ENCODE peak calls at places on chromosomes 7 and 10, in five cellular contexts. H is prostate gland, Z is neural progenitor cell, M is breast epithelium, J is left ventricle myocardium inferior. R is an unnamed sample. For H3K27me3, the result is how much of the 10 kb centered on the place peaks cover.

GRCh38 chr10:71923138-71923692 is 41.0 kb upstream of the CHST3 start:
- DNase-seq in H (no peak), Z (no peak), M (no peak), J (no peak), R (no peak)

GRCh38 chr7:92057375-92057774 is 76.9 kb downstream of the CYP51A1 start:
- DNase-seq in H (peak), Z (peak), M (no peak), J (no peak), R (no peak)

GRCh38 chr10:44422153-44422552 is 37.3 kb upstream of the CXCL12 start:
- DNase-seq in H (no peak), Z (no peak), M (no peak), J (no peak), R (no peak)

GRCh38 chr7:101870361-101871062 is 53.1 kb downstream of the CUX1 start:
- DNase-seq in H (peak), Z (peak), M (no peak), J (no peak), R (no peak)

GRCh38 chr10:1085258-1085657 is 29.1 kb downstream of the WDR37 start:
- DNase-seq in H (no peak), Z (no peak), M (no peak), J (no peak), R (no peak)

GRCh38 chr7:29207469-29207868 is 12.9 kb downstream of the CHN2 start:
- DNase-seq in H (no peak), Z (no peak), M (no peak), J (no peak), R (no peak)

GRCh38 chr10:131176907-131177306 is 134.6 kb downstream of the TCERG1L start:
- DNase-seq in H (no peak), Z (no peak), M (no peak), J (no peak), R (no peak)

GRCh38 chr7:24291271-24291670 is 7.3 kb downstream of the NPY start:
- DNase-seq in H (no peak), Z (no peak), M (no peak), J (no peak), R (no peak)

GRCh38 chr7:44378744-44379143 is 53.4 kb upstream of the CAMK2B start:
- DNase-seq in H (no peak), Z (no peak), M (no peak), J (no peak), R (no peak)

GRCh38 chr7:33836797-33837355 is 68.5 kb upstream of the BMPER start:
- DNase-seq in H (no peak), Z (no peak), M (no peak), J (no peak), R (no peak)
- TF ChIP-seq CTCF in H (no peak), Z (peak), M (no peak), J (no peak), R (no peak)

DNA sequence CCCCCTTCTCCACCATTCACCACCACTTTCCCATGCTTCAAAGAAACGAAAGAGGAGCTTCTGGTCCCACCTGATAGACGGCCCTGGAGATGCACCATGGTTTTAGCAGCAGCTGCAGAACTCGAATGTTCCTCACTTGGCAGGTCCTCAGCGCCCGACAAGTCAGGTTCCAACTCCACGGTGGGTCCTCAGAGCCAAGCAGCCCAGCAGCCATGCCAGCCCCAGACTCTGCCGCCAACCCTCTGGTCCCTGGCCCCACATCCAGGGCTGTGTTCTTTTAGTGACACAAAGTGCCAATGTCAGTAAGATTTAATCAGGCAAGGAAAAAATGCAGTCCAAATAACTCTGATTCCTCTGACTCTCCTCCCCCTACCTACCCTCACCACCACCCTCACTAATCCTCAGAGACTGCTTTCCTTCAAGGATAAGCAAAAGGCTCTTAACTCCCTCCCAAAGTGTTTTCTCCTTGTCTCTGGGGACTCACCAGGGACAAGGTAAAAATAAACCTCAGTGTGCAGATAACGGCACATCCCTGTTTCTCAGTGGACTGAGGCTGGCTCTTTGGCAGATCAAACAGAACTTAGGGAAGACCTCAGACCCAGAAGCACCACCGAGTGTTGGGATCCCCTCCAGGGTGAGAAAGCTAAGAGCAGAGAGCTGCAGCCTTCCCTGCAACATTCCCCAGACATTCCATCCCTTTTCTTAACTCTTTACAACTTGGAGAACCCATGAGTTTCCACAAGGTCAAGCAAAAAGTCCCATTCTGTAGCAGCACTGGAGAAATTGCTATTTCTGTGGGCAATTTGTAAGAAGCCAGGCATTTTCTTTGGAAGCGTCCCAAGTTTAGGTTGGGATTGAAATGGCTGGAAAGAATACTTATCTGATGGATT is 358.9 kb downstream of the FRMD4A start:
- DNase-seq in H (no peak), Z (no peak), M (no peak), J (no peak), R (no peak)
- H3K4me3 ChIP-seq in H (no peak), Z (no peak), M (peak), J (peak), R (no peak)

GRCh38 chr7:4097001-4097609 is 585.0 kb upstream of the FOXK1 start:
- DNase-seq in H (no peak), Z (no peak), M (no peak), J (no peak), R (no peak)

GRCh38 chr7:4100691-4101090 is 581.4 kb upstream of the FOXK1 start:
- DNase-seq in H (no peak), Z (no peak), M (no peak), J (no peak), R (no peak)

GRCh38 chr7:4099651-4100050 is 582.4 kb upstream of the FOXK1 start:
- DNase-seq in H (no peak), Z (no peak), M (no peak), J (no peak), R (no peak)

GRCh38 chr7:4102231-4102841 is 579.8 kb upstream of the FOXK1 start:
- DNase-seq in H (no peak), Z (no peak), M (no peak), J (no peak), R (no peak)

GRCh38 chr7:4100148-4100547 is 581.9 kb upstream of the FOXK1 start:
- DNase-seq in H (no peak), Z (no peak), M (no peak), J (no peak), R (no peak)
- H3K27me3 ChIP-seq in H (under half), Z (under half), M (under half), J (under half), R (under half)

DNA sequence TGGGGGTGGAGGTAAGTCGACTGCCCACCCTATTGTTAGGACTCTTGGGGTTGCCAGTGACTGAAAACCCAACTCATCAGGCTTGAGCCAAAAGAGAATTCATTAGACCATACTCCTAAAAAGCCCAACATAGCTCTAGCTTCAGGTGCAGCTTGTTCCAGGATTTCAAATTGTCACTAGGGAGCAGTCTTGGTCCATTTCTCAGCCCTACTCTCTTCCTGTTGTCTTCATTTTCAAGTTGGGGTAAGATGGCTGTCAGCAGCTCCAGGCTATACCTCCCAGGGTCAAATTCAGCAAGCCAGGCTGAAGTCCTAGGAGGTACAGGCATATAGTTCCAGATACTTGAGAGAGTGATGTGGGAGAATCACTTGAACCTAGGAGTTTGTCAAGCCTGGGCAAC is 14.9 kb upstream of the COL13A1 start:
- DNase-seq in H (no peak), Z (peak), M (no peak), J (no peak), R (no peak)
- TF ChIP-seq CTCF in H (no peak), Z (peak), M (no peak), J (peak), R (no peak)

GRCh38 chr7:20199015-20199737 is 18.0 kb downstream of the MACC1 start:
- DNase-seq in H (no peak), Z (no peak), M (no peak), J (peak), R (peak)
- H3K4me3 ChIP-seq in H (no peak), Z (no peak), M (no peak), J (no peak), R (no peak)

DNA sequence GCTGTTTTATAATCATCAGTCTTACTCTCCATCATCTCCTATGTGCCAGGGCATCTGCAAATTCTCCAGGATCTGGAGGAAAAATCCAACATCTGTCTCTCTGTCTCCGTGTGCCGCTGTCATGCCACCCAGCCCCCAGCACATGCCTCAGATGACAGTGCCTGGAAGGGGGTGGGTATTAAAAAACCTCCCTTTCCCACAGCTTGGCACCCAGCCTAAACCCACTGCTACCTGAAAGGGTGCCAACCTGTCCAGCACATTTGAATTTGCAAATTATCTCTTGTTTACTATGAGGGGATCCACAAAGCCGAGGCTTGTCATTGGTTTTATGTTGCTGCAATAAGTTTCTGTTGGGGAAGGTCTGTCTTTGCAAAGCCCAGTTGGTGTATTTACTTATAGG is 73.1 kb downstream of the EMX2 start:
- DNase-seq in H (no peak), Z (no peak), M (no peak), J (no peak), R (no peak)
- H3K27me3 ChIP-seq in H (under half), Z (under half), M (under half), J (half or more), R (under half)

GRCh38 chr7:40761757-40762342 is 627.0 kb downstream of the SUGCT start:
- DNase-seq in H (no peak), Z (no peak), M (no peak), J (no peak), R (no peak)
- TF ChIP-seq CTCF in H (no peak), Z (peak), M (no peak), J (no peak), R (no peak)

DNA sequence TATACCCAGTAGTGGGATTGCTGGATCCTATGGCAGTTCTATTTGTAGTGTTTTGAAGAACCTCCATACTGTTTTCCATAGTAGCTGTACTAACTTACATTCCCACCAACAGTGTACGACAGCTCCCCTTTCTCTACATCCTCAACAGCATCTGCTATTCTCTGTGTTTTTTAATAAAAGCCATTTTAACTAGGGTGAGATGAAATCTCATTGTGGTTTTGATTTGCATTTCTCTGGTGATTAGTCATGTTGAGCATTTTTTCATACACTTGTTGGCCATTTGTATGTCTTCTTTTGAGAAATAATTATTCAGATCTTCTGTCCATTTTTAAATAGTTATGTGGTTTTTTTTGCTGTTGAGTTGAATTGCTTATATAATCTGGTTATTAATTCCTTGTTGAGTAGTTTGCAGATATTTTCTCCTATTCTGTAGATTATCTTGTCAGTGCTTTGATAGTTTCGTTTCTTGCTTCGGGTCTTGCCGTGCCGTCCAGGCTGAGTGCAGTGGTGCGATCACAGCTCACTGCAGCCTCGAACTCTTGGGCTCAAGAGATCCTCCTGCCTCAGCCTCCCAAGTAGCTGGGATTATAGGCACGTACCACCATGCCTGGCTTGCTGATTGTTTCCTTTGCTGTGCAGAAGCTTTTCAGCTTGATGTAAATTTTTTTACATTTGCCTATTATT is 12.0 kb downstream of the MTG1 start:
- DNase-seq in H (no peak), Z (no peak), M (no peak), J (no peak), R (no peak)
- H3K4me3 ChIP-seq in H (no peak), Z (no peak), M (no peak), J (no peak), R (no peak)

R was measured in CD8-positive, alpha-beta T cell.